ENCODE peak calls at places on chromosomes 3 and 15, in eight cellular contexts. R, Z, Q, C, F, U, O and Y are unnamed samples.

GRCh38 chr3:133273346-133273745 is 126.5 kb upstream of the BFSP2 start:
- DNase-seq in R (no peak), Z (no peak), Q (no peak), C (no peak), F (no peak), U (no peak), O (no peak), Y (no peak)

GRCh38 chr3:71385040-71385685 is 198.4 kb downstream of the FOXP1 start:
- DNase-seq in R (no peak), Z (no peak), Q (no peak), C (no peak), F (no peak), U (no peak), O (no peak), Y (no peak)

GRCh38 chr15:73273181-73274002 is 95.4 kb downstream of the HCN4 start:
- DNase-seq in R (peak), Z (no peak), Q (peak), C (peak), F (peak), U (no peak), O (peak), Y (no peak)

GRCh38 chr3:127391436-127392145 is 103.7 kb upstream of the PRR20G start:
- DNase-seq in R (no peak), Z (no peak), Q (no peak), C (no peak), F (no peak), U (no peak), O (no peak), Y (no peak)

GRCh38 chr15:84023636-84024035 is 211.9 kb upstream of the GOLGA6L4 start:
- DNase-seq in R (peak), Z (no peak), Q (no peak), C (peak), F (peak), U (no peak), O (no peak), Y (peak)

GRCh38 chr3:143081844-143082778 is 37.5 kb upstream of the CHST2 start:
- DNase-seq in R (peak), Z (peak), Q (no peak), C (no peak), F (no peak), U (no peak), O (no peak), Y (no peak)

GRCh38 chr15:48765007-48765406 is 45.9 kb downstream of the CEP152 start:
- DNase-seq in R (no peak), Z (no peak), Q (no peak), C (no peak), F (no peak), U (no peak), O (no peak), Y (no peak)

GRCh38 chr3:110293660-110294059 is 778.0 kb upstream of the NECTIN3 start:
- DNase-seq in R (no peak), Z (no peak), Q (no peak), C (no peak), F (no peak), U (no peak), O (no peak), Y (no peak)

GRCh38 chr15:40061212-40061901 is 22.4 kb upstream of the SRP14 start:
- DNase-seq in R (no peak), Z (no peak), Q (no peak), C (no peak), F (no peak), U (no peak), O (no peak), Y (no peak)

GRCh38 chr15:79969175-79969574 is 1.8 kb downstream of the BCL2A1 start:
- DNase-seq in R (no peak), Z (no peak), Q (no peak), C (no peak), F (no peak), U (no peak), O (no peak), Y (no peak)

GRCh38 chr3:182118081-182118480 is 406.4 kb downstream of the SOX2 start:
- DNase-seq in R (no peak), Z (no peak), Q (no peak), C (peak), F (no peak), U (no peak), O (no peak), Y (no peak)

GRCh38 chr15:39472661-39473657 is 107.9 kb upstream of the THBS1 start:
- DNase-seq in R (peak), Z (no peak), Q (peak), C (no peak), F (peak), U (peak), O (peak), Y (peak)

GRCh38 chr3:26281284-26281977 is 341.1 kb upstream of the LRRC3B start:
- DNase-seq in R (no peak), Z (no peak), Q (no peak), C (no peak), F (no peak), U (no peak), O (no peak), Y (no peak)

GRCh38 chr15:69854521-69855171 is 243.1 kb downstream of the TLE3 start:
- DNase-seq in R (no peak), Z (no peak), Q (no peak), C (peak), F (peak), U (no peak), O (no peak), Y (no peak)

GRCh38 chr15:37138586-37138985 is 38.2 kb upstream of the MEIS2 start:
- DNase-seq in R (no peak), Z (no peak), Q (no peak), C (no peak), F (no peak), U (no peak), O (no peak), Y (no peak)

GRCh38 chr15:89845305-89845893 is 30.7 kb upstream of the ANPEP start:
- DNase-seq in R (no peak), Z (no peak), Q (no peak), C (peak), F (peak), U (no peak), O (no peak), Y (peak)

GRCh38 chr15:75059607-75060006 is 36.2 kb downstream of the PPCDC start:
- DNase-seq in R (no peak), Z (no peak), Q (no peak), C (no peak), F (no peak), U (no peak), O (no peak), Y (no peak)

GRCh38 chr15:73127302-73127936 is 75.2 kb downstream of the NEO1 start:
- DNase-seq in R (no peak), Z (no peak), Q (no peak), C (peak), F (no peak), U (no peak), O (no peak), Y (peak)

GRCh38 chr3:142211034-142211433 is 14.4 kb downstream of the GK5 start:
- DNase-seq in R (no peak), Z (no peak), Q (no peak), C (no peak), F (no peak), U (no peak), O (no peak), Y (no peak)

GRCh38 chr15:29612096-29612495 is 210.2 kb downstream of the TJP1 start:
- DNase-seq in R (no peak), Z (no peak), Q (no peak), C (no peak), F (peak), U (peak), O (no peak), Y (no peak)

GRCh38 chr15:66894363-66894762 is 171.0 kb upstream of the SMAD3 start:
- DNase-seq in R (no peak), Z (no peak), Q (no peak), C (peak), F (no peak), U (no peak), O (no peak), Y (no peak)

GRCh38 chr3:163622384-163622783 is 1455.9 kb downstream of the SI start:
- DNase-seq in R (no peak), Z (no peak), Q (no peak), C (peak), F (no peak), U (no peak), O (no peak), Y (no peak)

GRCh38 chr3:185172086-185173049 is 19.5 kb upstream of the C3orf70 start:
- DNase-seq in R (no peak), Z (no peak), Q (no peak), C (no peak), F (no peak), U (no peak), O (no peak), Y (no peak)

GRCh38 chr3:148309390-148310035 is 388.2 kb upstream of the AGTR1 start:
- DNase-seq in R (peak), Z (no peak), Q (no peak), C (peak), F (no peak), U (no peak), O (no peak), Y (no peak)

GRCh38 chr3:142657033-142657432 is 60.8 kb downstream of the PLS1 start:
- DNase-seq in R (no peak), Z (no peak), Q (no peak), C (no peak), F (no peak), U (no peak), O (no peak), Y (no peak)

GRCh38 chr3:15319575-15319974 is 12.8 kb downstream of the SH3BP5 start:
- DNase-seq in R (no peak), Z (no peak), Q (no peak), C (no peak), F (no peak), U (no peak), O (peak), Y (no peak)

GRCh38 chr3:126261037-126261436 is 80.7 kb upstream of the ALDH1L1 start:
- DNase-seq in R (peak), Z (no peak), Q (peak), C (no peak), F (no peak), U (no peak), O (peak), Y (no peak)

GRCh38 chr3:153599685-153600084 is 437.7 kb downstream of the RAP2B start:
- DNase-seq in R (no peak), Z (no peak), Q (peak), C (peak), F (peak), U (peak), O (no peak), Y (peak)

GRCh38 chr3:97882975-97883598 is 61.3 kb downstream of the CRYBG3 start:
- DNase-seq in R (no peak), Z (no peak), Q (peak), C (peak), F (no peak), U (no peak), O (no peak), Y (no peak)

GRCh38 chr3:138199847-138200246 is 12.7 kb downstream of the ARMC8 start:
- DNase-seq in R (no peak), Z (no peak), Q (no peak), C (no peak), F (no peak), U (no peak), O (no peak), Y (no peak)

GRCh38 chr15:52822475-52822874 is 32.3 kb upstream of the ONECUT1 start:
- DNase-seq in R (no peak), Z (no peak), Q (no peak), C (peak), F (no peak), U (no peak), O (no peak), Y (no peak)

GRCh38 chr15:98528056-98528725 is 120.1 kb upstream of the IGF1R start:
- DNase-seq in R (no peak), Z (no peak), Q (no peak), C (no peak), F (no peak), U (no peak), O (no peak), Y (no peak)

DNA sequence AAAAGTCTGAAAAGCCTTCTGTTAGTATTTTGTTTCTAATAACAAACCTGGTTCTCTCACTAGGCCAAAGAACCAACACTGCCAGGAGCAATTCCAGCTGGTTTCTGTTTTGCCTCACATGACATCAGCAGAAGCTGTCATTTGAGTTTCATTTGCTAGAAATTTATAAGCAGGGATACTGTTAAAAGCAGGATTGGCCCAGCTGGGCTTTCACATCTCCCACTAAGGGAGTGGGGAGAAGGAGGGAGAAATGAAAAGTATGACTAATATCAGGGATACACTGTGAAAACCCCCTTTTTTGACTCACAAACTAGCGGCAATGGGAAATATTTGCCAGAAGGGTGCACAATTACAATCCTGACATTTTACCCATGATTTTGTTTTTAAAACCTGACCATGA is 5.3 kb downstream of the CCDC80 start:
- DNase-seq in R (peak), Z (no peak), Q (no peak), C (no peak), F (peak), U (peak), O (no peak), Y (no peak)
- TF ChIP-seq CTCF in R (no peak), Z (no peak), Q (no peak), C (no peak), F (peak), U (peak), O (no peak), Y (no peak)

DNA sequence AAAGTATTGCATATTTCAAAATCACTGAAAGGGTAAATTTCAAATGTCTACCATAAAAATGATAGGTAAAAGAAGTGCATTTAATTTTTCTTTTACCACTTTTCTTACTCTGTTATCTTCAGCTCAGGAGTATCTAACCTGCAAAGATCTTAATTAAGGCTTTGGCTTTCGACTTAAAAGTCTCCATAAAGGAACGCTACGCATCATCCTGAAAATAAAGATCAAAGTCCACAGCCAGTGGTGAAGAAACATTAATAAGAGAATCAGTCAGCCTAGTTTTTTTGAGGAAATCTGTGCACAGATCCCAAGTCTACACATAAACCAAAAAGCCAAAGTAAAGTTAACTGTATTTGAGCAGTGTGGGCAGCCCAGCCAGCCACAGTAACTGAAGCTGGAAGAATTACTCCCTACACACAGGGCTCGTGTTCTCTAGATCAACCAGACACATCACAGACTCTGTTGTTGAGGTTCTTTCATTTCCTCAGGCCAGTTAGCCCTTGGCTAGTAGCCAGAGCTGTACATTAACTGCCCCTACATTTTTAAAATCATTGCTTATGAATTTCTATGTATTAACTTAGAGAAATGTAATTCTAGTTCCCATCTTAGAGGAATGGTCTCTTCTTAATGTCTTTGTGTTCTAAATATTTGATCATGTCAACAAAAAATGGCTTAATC is 6.9 kb downstream of the LRRC2 start:
- DNase-seq in R (no peak), Z (no peak), Q (no peak), C (no peak), F (no peak), U (no peak), O (no peak), Y (no peak)
- H3K4me3 ChIP-seq in R (no peak), Z (no peak), Q (peak), C (peak), F (no peak), U (no peak), O (peak), Y (no peak)

DNA sequence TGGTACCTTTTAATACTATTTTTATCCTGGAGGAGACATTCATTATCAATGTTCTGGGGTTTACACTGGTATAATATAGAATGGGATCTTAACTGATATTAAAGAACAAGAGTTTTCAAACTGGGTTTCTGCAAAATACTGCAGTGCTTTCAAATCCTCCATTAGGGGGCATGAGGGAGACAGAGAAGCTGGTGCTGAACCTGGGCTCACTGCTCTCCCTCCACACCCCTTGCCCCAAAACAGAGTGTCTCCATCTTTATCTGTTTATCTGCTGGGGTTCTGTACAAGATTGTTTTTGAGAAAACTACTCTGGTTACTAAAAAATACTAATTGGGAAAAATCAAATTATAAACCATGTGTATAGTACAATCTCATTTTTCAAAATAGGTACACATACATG is 41.7 kb downstream of the CADPS start:
- DNase-seq in R (no peak), Z (no peak), Q (no peak), C (no peak), F (no peak), U (no peak), O (no peak), Y (no peak)
- TF ChIP-seq CTCF in R (no peak), Z (no peak), Q (no peak), C (peak), F (peak), U (peak), O (no peak), Y (peak)

GRCh38 chr15:92914768-92915221 is 14.7 kb downstream of the CHD2 start:
- DNase-seq in R (no peak), Z (no peak), Q (no peak), C (peak), F (no peak), U (no peak), O (no peak), Y (no peak)
- H3K4me3 ChIP-seq in R (no peak), Z (no peak), Q (peak), C (no peak), F (no peak), U (no peak), O (peak), Y (no peak)

GRCh38 chr3:119747355-119747754 is 34.5 kb upstream of the NR1I2 start:
- DNase-seq in R (no peak), Z (no peak), Q (no peak), C (no peak), F (no peak), U (no peak), O (no peak), Y (no peak)

GRCh38 chr3:119745942-119746341 is 36.0 kb upstream of the NR1I2 start:
- DNase-seq in R (no peak), Z (no peak), Q (no peak), C (no peak), F (no peak), U (no peak), O (no peak), Y (no peak)

GRCh38 chr3:119746423-119746822 is 35.5 kb upstream of the NR1I2 start:
- DNase-seq in R (no peak), Z (no peak), Q (no peak), C (no peak), F (no peak), U (no peak), O (no peak), Y (no peak)

GRCh38 chr3:119743921-119744320 is 38.0 kb upstream of the NR1I2 start:
- DNase-seq in R (no peak), Z (no peak), Q (no peak), C (no peak), F (no peak), U (no peak), O (no peak), Y (no peak)

DNA sequence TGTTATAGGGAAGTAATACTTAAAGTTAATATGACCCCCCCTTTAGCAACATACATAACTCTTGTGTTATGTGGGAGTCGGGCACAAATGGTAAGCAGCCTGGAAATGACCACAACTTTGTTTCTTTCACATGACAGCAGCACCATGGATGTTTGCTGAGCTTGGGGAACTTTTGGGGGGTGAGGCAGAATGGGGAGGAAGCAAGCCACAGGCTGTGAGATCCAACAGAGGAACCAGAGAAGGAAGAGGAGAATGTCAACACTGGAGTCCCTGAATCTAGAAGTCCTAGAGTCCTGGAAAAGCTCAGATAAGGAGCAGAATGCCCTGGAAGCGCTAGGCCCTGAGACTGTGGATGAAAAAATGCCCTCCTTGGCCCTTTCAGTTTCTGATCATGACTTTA is 38.9 kb downstream of the CFAP91 start:
- DNase-seq in R (no peak), Z (no peak), Q (no peak), C (no peak), F (no peak), U (no peak), O (no peak), Y (no peak)
- TF ChIP-seq CTCF in R (no peak), Z (no peak), Q (no peak), C (no peak), F (no peak), U (no peak), O (no peak), Y (no peak)

DNA sequence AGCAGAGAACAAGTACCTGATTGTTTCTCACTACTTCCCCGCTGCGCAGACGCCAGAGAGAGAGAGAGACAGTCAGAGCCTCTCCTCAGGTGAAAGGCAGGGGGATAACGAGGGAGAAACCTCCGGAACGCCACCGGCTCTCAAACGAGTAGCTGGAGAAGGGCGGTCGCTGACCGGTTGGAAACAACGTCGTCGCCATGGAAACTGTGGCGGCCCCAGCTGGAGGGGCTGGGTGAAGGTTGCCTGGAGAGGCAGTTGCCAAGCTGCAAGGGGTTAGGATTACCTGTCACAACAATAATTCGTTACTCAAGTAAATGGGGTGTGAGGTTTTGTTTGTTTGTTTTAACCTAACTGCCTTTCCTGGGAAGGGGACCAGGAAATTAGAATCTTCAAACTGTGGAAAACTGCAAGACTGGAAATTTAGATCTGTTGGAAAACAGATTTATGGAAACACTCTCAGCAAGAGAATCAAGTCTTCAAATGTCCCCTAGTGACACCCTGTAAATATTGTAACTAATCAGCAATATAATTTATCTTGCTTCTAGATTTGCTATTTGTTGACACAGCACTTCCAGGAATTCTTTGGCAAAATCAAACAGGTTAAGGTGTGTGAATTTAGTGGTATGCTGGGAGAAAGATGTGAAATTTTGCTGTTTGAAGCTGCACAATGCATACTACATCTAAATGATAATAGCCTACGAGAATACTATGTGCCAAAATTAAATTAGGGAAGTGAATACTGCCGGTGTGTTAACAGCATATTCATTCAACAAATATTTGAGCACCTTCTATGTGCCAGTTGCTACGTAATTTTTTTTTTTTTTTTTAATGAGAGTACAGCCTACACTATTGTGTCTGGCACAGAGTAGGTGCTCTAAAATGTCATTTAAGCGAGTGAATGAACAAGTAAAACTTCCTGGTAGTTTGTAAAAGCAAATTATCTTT is at the start of gene DNAH12:
- DNase-seq in R (peak), Z (no peak), Q (peak), C (peak), F (no peak), U (no peak), O (no peak), Y (no peak)
- H3K4me3 ChIP-seq in R (peak), Z (peak), Q (peak), C (peak), F (peak), U (no peak), O (no peak), Y (peak)

GRCh38 chr3:123941150-123941941 is 19.7 kb downstream of the CCDC14 start:
- DNase-seq in R (no peak), Z (no peak), Q (no peak), C (no peak), F (no peak), U (no peak), O (no peak), Y (no peak)
- TF ChIP-seq CTCF in R (peak), Z (no peak), Q (no peak), C (peak), F (peak), U (peak), O (no peak), Y (no peak)